ENCODE peak calls at places on chromosomes 12 and 14, in five cellular contexts. Z is upper lobe of right lung, U is kidney, Y is A673, Q is MM.1S. W is an unnamed sample. For H3K4me1 and H3K36me3, the result is how much of the 10 kb centered on the place peaks cover.

GRCh38 chr12:114936148-114937099 is 252.4 kb upstream of the TBX3 start:
- DNase-seq in Z (no peak), U (no peak), Y (no peak), Q (no peak), W (no peak)

GRCh38 chr14:21039585-21040369 is 2.4 kb upstream of the RNASE7 start:
- DNase-seq in Z (no peak), U (no peak), Y (peak), Q (peak), W (no peak)

GRCh38 chr12:64669270-64669842 is 59.1 kb downstream of the RASSF3 start:
- DNase-seq in Z (peak), U (peak), Y (peak), Q (peak), W (no peak)

GRCh38 chr14:35571598-35571997 is 37.6 kb downstream of the INSM2 start:
- DNase-seq in Z (no peak), U (no peak), Y (no peak), Q (peak), W (no peak)

GRCh38 chr14:22606380-22606779 is 8.3 kb downstream of the ABHD4 start:
- DNase-seq in Z (no peak), U (no peak), Y (no peak), Q (no peak), W (no peak)

GRCh38 chr12:74381968-74382367 is 155.7 kb upstream of the ATXN7L3B start:
- DNase-seq in Z (no peak), U (no peak), Y (no peak), Q (no peak), W (no peak)

GRCh38 chr12:16184691-16185090 is 92.8 kb downstream of the SLC15A5 start:
- DNase-seq in Z (no peak), U (no peak), Y (no peak), Q (no peak), W (no peak)

GRCh38 chr12:120571299-120571698 is 9.9 kb downstream of the POP5 start:
- DNase-seq in Z (no peak), U (no peak), Y (no peak), Q (no peak), W (no peak)

GRCh38 chr14:59585891-59586554 is 9.4 kb upstream of the CCDC175 start:
- DNase-seq in Z (no peak), U (no peak), Y (peak), Q (no peak), W (no peak)

GRCh38 chr14:42001436-42001835 is 394.8 kb downstream of the LRFN5 start:
- DNase-seq in Z (no peak), U (no peak), Y (no peak), Q (no peak), W (no peak)

GRCh38 chr12:93404961-93405849 is 27.5 kb downstream of the NUDT4 start:
- DNase-seq in Z (no peak), U (no peak), Y (no peak), Q (no peak), W (no peak)

GRCh38 chr14:102939820-102940561 is 17.5 kb downstream of the AMN start:
- DNase-seq in Z (peak), U (peak), Y (no peak), Q (no peak), W (no peak)

GRCh38 chr14:102939329-102939728 is 16.9 kb downstream of the AMN start:
- DNase-seq in Z (no peak), U (peak), Y (no peak), Q (no peak), W (no peak)

GRCh38 chr14:102942069-102942468 is 19.6 kb downstream of the AMN start:
- DNase-seq in Z (no peak), U (peak), Y (no peak), Q (no peak), W (no peak)

GRCh38 chr14:102941419-102942011 is 19.1 kb downstream of the AMN start:
- DNase-seq in Z (no peak), U (peak), Y (no peak), Q (no peak), W (no peak)

GRCh38 chr14:102940729-102941362 is 18.4 kb downstream of the AMN start:
- DNase-seq in Z (no peak), U (peak), Y (no peak), Q (no peak), W (no peak)
- H3K4me1 ChIP-seq in Z (under half), U (under half), Y (under half), Q (under half), W (under half)

GRCh38 chr12:113413488-113413939 is 8.7 kb upstream of the SDSL start:
- DNase-seq in Z (no peak), U (no peak), Y (peak), Q (no peak), W (no peak)
- H3K36me3 ChIP-seq in Z (under half), U (under half), Y (under half), Q (under half), W (under half)

DNA sequence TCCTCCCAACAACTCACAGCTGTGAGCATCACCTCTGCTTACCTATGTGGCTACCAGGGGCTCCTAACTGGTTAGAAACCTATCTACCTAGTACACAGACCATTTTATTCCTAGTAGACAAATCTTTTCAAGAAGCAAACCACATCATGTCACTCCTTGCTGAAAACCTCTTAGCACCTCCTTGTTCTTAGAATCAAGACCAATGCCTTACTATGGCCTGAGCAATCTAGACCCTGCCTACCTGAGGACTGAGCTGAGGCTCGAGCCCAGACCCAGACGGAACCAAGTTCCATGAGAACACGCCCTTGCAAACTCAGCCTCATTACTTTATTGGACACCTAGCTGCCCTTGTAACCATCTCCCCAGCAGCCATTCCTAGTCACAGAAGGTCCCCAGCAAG is 32.6 kb downstream of the CMKLR1 start:
- DNase-seq in Z (no peak), U (no peak), Y (no peak), Q (no peak), W (no peak)
- H3K4me1 ChIP-seq in Z (half or more), U (under half), Y (under half), Q (under half), W (under half)

GRCh38 chr12:46367351-46368029 is 5.1 kb downstream of the SLC38A2 start:
- DNase-seq in Z (no peak), U (no peak), Y (no peak), Q (no peak), W (no peak)
- H3K36me3 ChIP-seq in Z (half or more), U (half or more), Y (half or more), Q (half or more), W (half or more)

GRCh38 chr14:94348836-94349235 is 25.7 kb upstream of the SERPINA6 start:
- DNase-seq in Z (no peak), U (no peak), Y (no peak), Q (no peak), W (no peak)
- H3K4me1 ChIP-seq in Z (under half), U (under half), Y (under half), Q (under half), W (under half)

GRCh38 chr14:103552011-103552797 is 10.3 kb downstream of the BAG5 start:
- DNase-seq in Z (peak), U (peak), Y (no peak), Q (no peak), W (no peak)

GRCh38 chr14:103552811-103553210 is 9.6 kb downstream of the BAG5 start:
- DNase-seq in Z (no peak), U (no peak), Y (no peak), Q (no peak), W (no peak)

GRCh38 chr14:103558071-103558882 is 4.2 kb downstream of the BAG5 start:
- DNase-seq in Z (no peak), U (peak), Y (peak), Q (no peak), W (no peak)

GRCh38 chr14:103556976-103557758 is 5.3 kb downstream of the BAG5 start:
- DNase-seq in Z (no peak), U (peak), Y (no peak), Q (no peak), W (no peak)

GRCh38 chr14:103555559-103556337 is 6.7 kb downstream of the BAG5 start:
- DNase-seq in Z (no peak), U (peak), Y (no peak), Q (no peak), W (no peak)
- H3K36me3 ChIP-seq in Z (under half), U (under half), Y (under half), Q (under half), W (under half)

DNA sequence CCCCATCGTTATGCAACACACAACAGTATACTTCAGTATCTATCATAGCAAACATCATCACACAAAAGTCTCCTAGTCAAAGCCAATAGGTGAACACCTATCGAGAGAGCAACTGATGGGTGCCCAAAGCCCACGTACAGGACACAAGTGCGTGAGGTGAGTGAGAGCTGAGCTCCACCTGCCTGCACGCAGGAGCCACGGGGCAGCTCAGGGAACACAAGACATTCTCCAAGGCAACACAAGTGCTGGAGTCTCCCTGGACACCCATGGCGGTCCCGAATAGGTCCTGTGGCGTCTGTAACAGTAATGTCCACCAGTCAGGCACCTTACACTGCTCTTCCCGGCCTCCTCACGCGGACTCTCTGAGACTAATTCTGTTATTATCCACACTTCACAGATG is 44.3 kb downstream of the CDC42BPB start:
- DNase-seq in Z (peak), U (no peak), Y (no peak), Q (no peak), W (no peak)
- H3K4me1 ChIP-seq in Z (under half), U (under half), Y (under half), Q (under half), W (under half)

GRCh38 chr12:124813782-124814181 is 49.9 kb downstream of the SCARB1 start:
- DNase-seq in Z (no peak), U (no peak), Y (no peak), Q (no peak), W (no peak)
- H3K36me3 ChIP-seq in Z (under half), U (under half), Y (under half), Q (under half), W (under half)

DNA sequence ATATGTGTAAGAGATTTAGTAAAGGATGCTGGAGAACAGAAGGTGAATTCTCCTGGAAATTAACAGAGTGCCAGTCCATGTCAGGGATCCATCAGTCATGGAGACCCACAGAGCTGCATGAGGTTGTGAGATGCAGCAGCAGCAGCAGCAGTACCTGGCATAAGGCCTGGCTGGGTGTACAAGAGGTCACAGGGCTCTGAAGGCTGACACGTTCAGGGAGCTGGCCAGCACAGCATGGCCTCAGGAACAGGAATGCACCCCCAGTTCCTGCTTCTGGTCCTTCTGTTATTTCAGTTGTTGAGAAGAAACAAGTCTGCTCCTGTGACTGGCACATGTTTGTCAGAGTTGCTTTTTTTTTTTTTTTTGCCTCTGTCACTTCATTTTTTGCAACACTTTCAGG is 210.8 kb downstream of the CNTN1 start:
- DNase-seq in Z (no peak), U (no peak), Y (no peak), Q (no peak), W (no peak)
- H3K4me1 ChIP-seq in Z (under half), U (under half), Y (under half), Q (under half), W (under half)

W was measured in vagina.